ENCODE peak calls at places on chromosomes 6 and 20, in nine cellular contexts. H, U, G, Q, N, R, T, O and L are unnamed samples.

GRCh38 chr6:84150680-84151079 is 76.8 kb downstream of the CEP162 start:
- DNase-seq in R (peak), U (no peak), O (no peak), N (no peak), G (no peak), T (no peak), H (no peak), Q (no peak), L (peak)

GRCh38 chr20:51661609-51662178 is 106.5 kb downstream of the ATP9A start:
- DNase-seq in Q (no peak), T (no peak), U (peak), H (no peak), G (no peak), O (no peak), N (no peak), R (peak), L (peak)

GRCh38 chr6:153034139-153034538 is 31.6 kb upstream of the MTRF1L start:
- DNase-seq in O (no peak), T (no peak), R (no peak), G (no peak), H (no peak), Q (no peak), U (no peak), N (no peak), L (no peak)

GRCh38 chr20:13341737-13342393 is 120.8 kb downstream of the ISM1 start:
- DNase-seq in T (no peak), O (no peak), H (no peak), R (no peak), U (no peak), N (no peak), Q (no peak), G (no peak), L (peak)

GRCh38 chr20:41664584-41664983 is 46.4 kb upstream of the CHD6 start:
- DNase-seq in O (no peak), H (no peak), N (no peak), T (no peak), G (no peak), R (no peak), Q (no peak), U (peak), L (peak)

GRCh38 chr6:141598487-141598886 is 534.2 kb upstream of the GJE1 start:
- DNase-seq in R (peak), U (peak), G (no peak), H (no peak), Q (no peak), O (no peak), N (no peak), T (no peak), L (no peak)

GRCh38 chr20:45933231-45934045 is 1.0 kb upstream of the PCIF1 start:
- DNase-seq in U (peak), Q (peak), N (no peak), G (peak), R (peak), O (peak), H (peak), T (no peak), L (peak)

GRCh38 chr6:118787746-118788419 is 106.1 kb upstream of the ASF1A start:
- DNase-seq in U (peak), Q (no peak), O (no peak), N (peak), G (no peak), H (peak), T (no peak), R (no peak), L (no peak)

GRCh38 chr6:157954150-157955117 is 27.2 kb upstream of the SYNJ2 start:
- DNase-seq in U (peak), G (no peak), H (peak), T (no peak), N (no peak), O (no peak), R (peak), Q (no peak), L (no peak)

GRCh38 chr20:43751167-43752050 is 24.6 kb upstream of the GTSF1L start:
- DNase-seq in Q (no peak), T (no peak), O (no peak), U (no peak), H (no peak), N (no peak), R (peak), G (no peak), L (peak)

GRCh38 chr6:127069659-127070279 is 48.7 kb upstream of the RSPO3 start:
- DNase-seq in G (no peak), R (peak), T (no peak), N (no peak), U (peak), O (no peak), Q (no peak), H (no peak), L (peak)

GRCh38 chr6:53811746-53812145 is 16.9 kb downstream of the LRRC1 start:
- DNase-seq in H (no peak), O (no peak), Q (no peak), U (no peak), T (no peak), R (no peak), N (no peak), G (no peak), L (no peak)

GRCh38 chr6:134734312-134734869 is 215.5 kb downstream of the ALDH8A1 start:
- DNase-seq in H (no peak), G (no peak), N (no peak), O (no peak), T (no peak), R (no peak), U (no peak), Q (no peak), L (no peak)

GRCh38 chr6:56949261-56949660 is 5.6 kb upstream of the BEND6 start:
- DNase-seq in H (no peak), O (no peak), T (no peak), G (no peak), N (no peak), U (no peak), R (no peak), Q (no peak), L (no peak)

GRCh38 chr6:150636808-150637207 is 37.1 kb downstream of the PLEKHG1 start:
- DNase-seq in G (no peak), Q (no peak), R (no peak), N (no peak), U (no peak), T (no peak), H (no peak), O (no peak), L (peak)

GRCh38 chr20:4829494-4830211 is 107.9 kb downstream of the PRND start:
- DNase-seq in U (no peak), R (no peak), H (peak), Q (peak), G (no peak), O (no peak), N (peak), T (no peak), L (no peak)

GRCh38 chr6:158014505-158015187 is 33.0 kb downstream of the SYNJ2 start:
- DNase-seq in N (no peak), T (no peak), R (no peak), Q (peak), O (peak), U (no peak), H (no peak), G (no peak), L (no peak)

GRCh38 chr6:104527311-104527710 is 332.4 kb downstream of the HACE1 start:
- DNase-seq in G (peak), Q (no peak), N (no peak), O (no peak), H (peak), R (no peak), T (no peak), U (no peak), L (no peak)

GRCh38 chr6:102075539-102075938 is 682.0 kb downstream of the GRIK2 start:
- DNase-seq in R (peak), U (no peak), N (no peak), H (no peak), O (no peak), T (no peak), G (no peak), Q (no peak), L (no peak)

GRCh38 chr6:30192076-30192475 is 21.1 kb downstream of the TRIM26 start:
- DNase-seq in G (no peak), T (no peak), Q (no peak), N (no peak), R (no peak), O (no peak), U (no peak), H (no peak), L (no peak)

GRCh38 chr6:150418825-150419594 is 50.2 kb downstream of the IYD start:
- DNase-seq in H (peak), T (no peak), R (peak), O (peak), Q (peak), U (peak), G (peak), N (peak), L (peak)

GRCh38 chr20:64258071-64258823 is 2.7 kb downstream of the PCMTD2 start:
- DNase-seq in O (no peak), G (no peak), T (no peak), N (no peak), Q (no peak), R (no peak), H (no peak), U (no peak), L (no peak)

GRCh38 chr20:4521170-4521968 is 200.3 kb upstream of the PRND start:
- DNase-seq in U (no peak), G (no peak), H (no peak), N (no peak), R (no peak), Q (no peak), T (no peak), O (no peak), L (no peak)

GRCh38 chr20:17882065-17882833 is 86.3 kb downstream of the SNX5 start:
- DNase-seq in T (no peak), G (no peak), R (peak), Q (peak), N (no peak), O (no peak), U (no peak), H (no peak), L (no peak)

GRCh38 chr6:36419295-36419694 is 23.4 kb downstream of the PXT1 start:
- DNase-seq in N (no peak), Q (no peak), O (no peak), H (no peak), T (no peak), G (no peak), R (peak), U (no peak), L (no peak)

GRCh38 chr20:62063981-62064787 is 1.5 kb downstream of the TAF4 start:
- DNase-seq in R (peak), T (no peak), G (peak), H (peak), N (peak), U (no peak), O (no peak), Q (no peak), L (no peak)

GRCh38 chr20:62060631-62061541 is 4.8 kb downstream of the TAF4 start:
- DNase-seq in Q (no peak), O (no peak), U (no peak), N (no peak), R (no peak), T (no peak), H (no peak), G (no peak), L (no peak)

GRCh38 chr20:62061851-62062418 is 3.7 kb downstream of the TAF4 start:
- DNase-seq in T (no peak), N (no peak), G (no peak), H (no peak), O (no peak), U (no peak), R (no peak), Q (no peak), L (no peak)

GRCh38 chr20:62063601-62063980 is 2.1 kb downstream of the TAF4 start:
- DNase-seq in O (no peak), T (no peak), N (no peak), G (no peak), U (no peak), H (no peak), R (no peak), Q (no peak), L (no peak)

GRCh38 chr20:62062661-62063600 is 2.8 kb downstream of the TAF4 start:
- DNase-seq in H (no peak), G (no peak), N (no peak), T (no peak), Q (no peak), U (no peak), O (no peak), R (no peak), L (no peak)
- H3K4me3 ChIP-seq in H (no peak), G (peak), N (no peak), T (peak), Q (no peak), U (no peak), O (no peak), R (no peak), L (no peak)

DNA sequence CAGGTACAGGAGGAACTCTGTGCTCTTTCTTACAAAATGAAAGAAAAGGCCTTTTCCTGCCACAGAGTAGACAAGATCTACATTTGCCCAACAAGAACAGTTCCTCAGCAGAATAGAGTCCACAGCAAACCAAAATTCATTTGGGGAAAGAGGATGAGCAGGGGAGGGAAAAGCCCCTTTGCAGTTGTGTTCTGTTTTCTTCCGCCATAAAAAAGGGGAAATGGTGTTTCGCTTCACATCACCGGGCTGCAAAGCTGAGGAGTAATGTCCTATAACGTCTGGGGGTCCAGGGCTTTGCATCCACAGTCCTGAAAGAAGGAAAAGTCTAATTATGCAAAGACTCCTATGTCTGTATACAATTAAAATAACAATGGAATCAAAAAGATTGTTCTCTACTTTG is at the start of gene GPR31:
- DNase-seq in U (no peak), N (no peak), O (no peak), Q (no peak), T (no peak), G (no peak), R (no peak), H (no peak), L (no peak)
- H3K4me3 ChIP-seq in U (no peak), N (no peak), O (no peak), Q (no peak), T (no peak), G (no peak), R (no peak), H (no peak), L (no peak)

GRCh38 chr6:7914311-7914710 is 3.7 kb upstream of the TXNDC5 start:
- DNase-seq in T (no peak), O (no peak), R (no peak), H (no peak), U (no peak), N (no peak), Q (no peak), G (no peak), L (no peak)
- H3K4me3 ChIP-seq in T (no peak), O (no peak), R (no peak), H (no peak), U (no peak), N (no peak), Q (no peak), G (no peak), L (no peak)

GRCh38 chr6:31559606-31559957 is 12.2 kb downstream of the NFKBIL1 start:
- DNase-seq in U (peak), H (no peak), O (no peak), Q (no peak), N (no peak), G (no peak), T (no peak), R (no peak), L (no peak)
- H3K4me3 ChIP-seq in U (no peak), H (no peak), O (no peak), Q (no peak), N (no peak), G (no peak), T (peak), R (no peak), L (peak)

GRCh38 chr6:115618311-115618710 is 442.4 kb downstream of the FRK start:
- DNase-seq in G (no peak), U (no peak), R (no peak), O (no peak), T (no peak), H (no peak), N (no peak), Q (no peak), L (no peak)

GRCh38 chr6:115612216-115612615 is 448.5 kb downstream of the FRK start:
- DNase-seq in Q (no peak), N (no peak), T (no peak), G (no peak), U (no peak), O (no peak), H (no peak), R (no peak), L (no peak)

GRCh38 chr6:115610646-115611045 is 450.0 kb downstream of the FRK start:
- DNase-seq in Q (no peak), R (no peak), O (no peak), G (no peak), T (no peak), U (no peak), N (no peak), H (no peak), L (no peak)

GRCh38 chr6:115613488-115613887 is 447.2 kb downstream of the FRK start:
- DNase-seq in G (no peak), H (no peak), O (no peak), N (no peak), U (no peak), R (no peak), Q (no peak), T (no peak), L (no peak)

DNA sequence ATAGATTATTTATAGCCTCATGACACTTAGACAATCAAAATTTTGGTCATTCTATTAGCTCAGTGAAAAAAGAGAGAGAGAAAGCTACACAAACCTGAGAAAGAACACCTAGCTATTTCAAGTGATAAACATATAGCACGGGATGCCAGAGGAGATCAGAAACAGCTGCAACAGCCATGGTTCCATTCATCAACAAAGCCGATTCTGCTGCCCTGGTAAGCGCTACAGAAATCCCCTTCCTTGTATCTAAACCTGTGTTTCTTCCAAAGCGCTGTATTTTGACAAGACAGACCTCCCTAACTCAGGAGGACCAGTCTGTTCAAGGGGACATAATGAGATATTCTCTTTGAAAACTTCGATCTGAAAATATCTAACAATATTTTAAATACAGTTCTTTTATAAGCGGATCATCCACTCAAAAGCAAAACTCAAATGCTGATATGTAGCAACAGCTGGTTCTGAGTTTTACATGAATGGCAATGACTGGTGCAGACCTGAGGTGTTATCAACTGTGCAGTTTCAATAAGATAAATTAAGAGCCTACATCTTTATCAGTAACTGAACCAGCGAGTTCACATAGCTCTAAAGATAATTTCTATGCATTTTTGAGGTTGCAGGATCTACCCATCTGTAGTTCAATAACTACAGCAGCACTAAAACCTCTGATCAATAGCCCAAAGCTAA is 447.8 kb downstream of the FRK start:
- DNase-seq in U (no peak), O (no peak), R (no peak), H (no peak), N (no peak), G (no peak), Q (no peak), T (no peak), L (no peak)
- H3K4me3 ChIP-seq in U (no peak), O (no peak), R (no peak), H (no peak), N (no peak), G (no peak), Q (no peak), T (no peak), L (no peak)

GRCh38 chr6:52575490-52575868 is 1.4 kb downstream of the TRAM2 start:
- DNase-seq in R (no peak), N (no peak), O (no peak), H (no peak), G (no peak), U (peak), T (no peak), Q (no peak), L (no peak)

GRCh38 chr6:52571099-52571755 is 5.6 kb downstream of the TRAM2 start:
- DNase-seq in N (no peak), O (peak), T (no peak), G (no peak), R (no peak), Q (peak), U (peak), H (no peak), L (no peak)

GRCh38 chr6:52572536-52572935 is 4.3 kb downstream of the TRAM2 start:
- DNase-seq in H (no peak), Q (no peak), N (no peak), O (no peak), T (no peak), R (no peak), G (no peak), U (no peak), L (no peak)

GRCh38 chr6:52574709-52575489 is 2.0 kb downstream of the TRAM2 start:
- DNase-seq in R (no peak), T (no peak), H (peak), G (peak), Q (peak), O (peak), U (peak), N (peak), L (peak)

DNA sequence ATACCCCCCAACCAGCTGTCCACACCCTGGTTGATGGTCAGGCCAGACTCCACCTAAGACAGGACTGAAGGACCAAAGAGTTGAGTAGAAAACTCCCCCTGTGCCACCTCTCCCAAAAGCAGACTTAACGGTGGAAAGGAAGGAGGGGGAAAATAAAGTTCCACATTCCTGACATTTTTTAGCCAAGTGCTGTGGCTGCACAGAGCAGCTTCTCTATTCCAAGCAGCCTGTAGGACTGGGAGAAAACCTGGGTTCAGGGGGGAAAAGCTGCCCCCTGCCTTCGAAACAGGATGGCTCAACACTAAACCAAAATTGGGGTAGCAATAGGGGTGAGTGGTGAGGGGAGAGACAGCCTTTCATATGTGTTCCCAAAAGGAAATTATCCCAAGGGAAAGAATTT is 3.6 kb downstream of the TRAM2 start:
- DNase-seq in G (no peak), U (peak), H (no peak), T (no peak), O (no peak), N (no peak), R (no peak), Q (no peak), L (no peak)
- H3K4me3 ChIP-seq in G (no peak), U (no peak), H (no peak), T (peak), O (no peak), N (no peak), R (no peak), Q (peak), L (no peak)

GRCh38 chr20:36317675-36318074 is 11.5 kb downstream of the DLGAP4 start:
- DNase-seq in U (no peak), H (no peak), G (no peak), R (no peak), Q (no peak), T (no peak), N (no peak), O (peak), L (peak)
- H3K4me3 ChIP-seq in U (no peak), H (no peak), G (no peak), R (no peak), Q (no peak), T (no peak), N (no peak), O (no peak), L (no peak)

GRCh38 chr6:147418523-147418922 is 90.0 kb upstream of the SAMD5 start:
- DNase-seq in R (no peak), H (no peak), O (no peak), U (no peak), T (no peak), N (no peak), G (no peak), Q (no peak), L (no peak)

GRCh38 chr6:147421903-147422302 is 86.6 kb upstream of the SAMD5 start:
- DNase-seq in H (no peak), G (no peak), T (no peak), U (no peak), R (no peak), Q (no peak), N (no peak), O (no peak), L (no peak)

GRCh38 chr6:147416622-147417021 is 91.9 kb upstream of the SAMD5 start:
- DNase-seq in R (no peak), T (no peak), O (no peak), N (no peak), U (no peak), G (no peak), H (no peak), Q (no peak), L (no peak)

GRCh38 chr6:147423111-147423510 is 85.4 kb upstream of the SAMD5 start:
- DNase-seq in U (no peak), N (no peak), G (no peak), R (no peak), H (no peak), T (no peak), O (no peak), Q (no peak), L (no peak)

GRCh38 chr6:147417954-147418353 is 90.5 kb upstream of the SAMD5 start:
- DNase-seq in H (no peak), G (no peak), Q (no peak), T (no peak), R (no peak), N (no peak), O (no peak), U (no peak), L (no peak)
- H3K4me3 ChIP-seq in H (no peak), G (no peak), Q (no peak), T (no peak), R (no peak), N (no peak), O (no peak), U (no peak), L (no peak)

GRCh38 chr20:2692036-2692885 is at the start of gene EBF4:
- DNase-seq in O (peak), Q (peak), N (peak), R (peak), G (peak), T (no peak), U (peak), H (peak), L (no peak)
- H3K4me3 ChIP-seq in O (peak), Q (peak), N (peak), R (peak), G (peak), T (peak), U (no peak), H (no peak), L (peak)